ENCODE peak calls at places on chromosome 17, in four cellular contexts. One of them, this sample, is unnamed.
A peak's percentile ranks its signal among the peaks of the same experiment; 100 is the strongest.

GRCh38 chr17:77862890-77863813 is 95.4 kb upstream of the TNRC6C start:
- DNase-seq in cardiac muscle cell: no peak
- DNase-seq in tibial nerve: no peak
- DNase-seq in mammary epithelial cell: no peak
- DNase-seq in this sample: no peak

GRCh38 chr17:42675984-42676423 is 790 bp downstream of the PLEKHH3 start:
- DNase-seq in cardiac muscle cell: peak; percentile 60
- DNase-seq in tibial nerve: no peak
- DNase-seq in mammary epithelial cell: no peak
- DNase-seq in this sample: peak; percentile 53

GRCh38 chr17:40481106-40481505 is 20.3 kb downstream of the TNS4 start:
- DNase-seq in cardiac muscle cell: no peak
- DNase-seq in tibial nerve: no peak
- DNase-seq in mammary epithelial cell: no peak
- DNase-seq in this sample: no peak

GRCh38 chr17:78993241-78993956 is 13.7 kb upstream of the LGALS3BP start:
- DNase-seq in cardiac muscle cell: peak; percentile 62
- DNase-seq in tibial nerve: peak; percentile 59
- DNase-seq in mammary epithelial cell: no peak
- DNase-seq in this sample: peak; percentile 78

GRCh38 chr17:75996665-75997590 is 3.7 kb upstream of the CDK3 start:
- DNase-seq in cardiac muscle cell: peak; percentile 71
- DNase-seq in tibial nerve: no peak
- DNase-seq in mammary epithelial cell: peak; percentile 97
- DNase-seq in this sample: peak; percentile 79

GRCh38 chr17:80529104-80529903 is 15.3 kb upstream of the RPTOR start:
- DNase-seq in cardiac muscle cell: no peak
- DNase-seq in tibial nerve: no peak
- DNase-seq in mammary epithelial cell: no peak
- DNase-seq in this sample: no peak

GRCh38 chr17:74810699-74811485 is 34.7 kb upstream of the NAT9 start:
- DNase-seq in cardiac muscle cell: no peak
- DNase-seq in tibial nerve: no peak
- DNase-seq in mammary epithelial cell: no peak
- DNase-seq in this sample: no peak

GRCh38 chr17:41223821-41224220 is 2.6 kb upstream of the KRTAP9-2 start:
- DNase-seq in cardiac muscle cell: peak; percentile 8
- DNase-seq in tibial nerve: no peak
- DNase-seq in mammary epithelial cell: no peak
- DNase-seq in this sample: no peak

GRCh38 chr17:57114085-57114673 is 29.1 kb downstream of the AKAP1 start:
- DNase-seq in cardiac muscle cell: peak; percentile 38
- DNase-seq in tibial nerve: no peak
- DNase-seq in mammary epithelial cell: no peak
- DNase-seq in this sample: peak; percentile 44

GRCh38 chr17:40118093-40118492 is 3.7 kb upstream of the MSL1 start:
- DNase-seq in cardiac muscle cell: no peak
- DNase-seq in tibial nerve: no peak
- DNase-seq in mammary epithelial cell: no peak
- DNase-seq in this sample: no peak

GRCh38 chr17:9658593-9659211 is 13.4 kb downstream of the USP43 start:
- DNase-seq in cardiac muscle cell: peak; percentile 45
- DNase-seq in tibial nerve: no peak
- DNase-seq in mammary epithelial cell: no peak
- DNase-seq in this sample: peak; percentile 36

GRCh38 chr17:35879748-35880654 is at the start of gene CCL5:
- DNase-seq in cardiac muscle cell: peak; percentile 56
- DNase-seq in tibial nerve: no peak
- DNase-seq in mammary epithelial cell: peak; percentile 49
- DNase-seq in this sample: no peak

GRCh38 chr17:28648698-28649097 is 3.7 kb upstream of the BLTP2 start:
- DNase-seq in cardiac muscle cell: no peak
- DNase-seq in tibial nerve: no peak
- DNase-seq in mammary epithelial cell: no peak
- DNase-seq in this sample: no peak

GRCh38 chr17:7396147-7396546 is 1.8 kb upstream of the PLSCR3 start:
- DNase-seq in cardiac muscle cell: no peak
- DNase-seq in tibial nerve: no peak
- DNase-seq in mammary epithelial cell: no peak
- DNase-seq in this sample: no peak

GRCh38 chr17:41667280-41668008 is 21.2 kb upstream of the EIF1 start:
- DNase-seq in cardiac muscle cell: no peak
- DNase-seq in tibial nerve: no peak
- DNase-seq in mammary epithelial cell: no peak
- DNase-seq in this sample: no peak

GRCh38 chr17:78908426-78908825 is 5.4 kb upstream of the CEP295NL start:
- DNase-seq in cardiac muscle cell: no peak
- DNase-seq in tibial nerve: no peak
- DNase-seq in mammary epithelial cell: no peak
- DNase-seq in this sample: no peak

GRCh38 chr17:10126554-10127493 is 71.6 kb downstream of the GAS7 start:
- DNase-seq in cardiac muscle cell: peak; percentile 73
- DNase-seq in tibial nerve: peak; percentile 33
- DNase-seq in mammary epithelial cell: no peak
- DNase-seq in this sample: peak; percentile 22

GRCh38 chr17:29243792-29244191 is 2.9 kb upstream of the CRYBA1 start:
- DNase-seq in cardiac muscle cell: no peak
- DNase-seq in tibial nerve: no peak
- DNase-seq in mammary epithelial cell: peak; percentile 16
- DNase-seq in this sample: no peak

GRCh38 chr17:38750312-38751121 is 2.0 kb upstream of the PSMB3 start:
- DNase-seq in cardiac muscle cell: no peak
- DNase-seq in tibial nerve: no peak
- DNase-seq in mammary epithelial cell: peak; percentile 49
- DNase-seq in this sample: no peak

GRCh38 chr17:48071654-48072053 is 23.5 kb downstream of the NFE2L1 start:
- DNase-seq in cardiac muscle cell: peak; percentile 57
- DNase-seq in tibial nerve: no peak
- DNase-seq in mammary epithelial cell: no peak
- DNase-seq in this sample: no peak

GRCh38 chr17:73371285-73371684 is 59.5 kb upstream of the CDC42EP4 start:
- DNase-seq in cardiac muscle cell: peak; percentile 84
- DNase-seq in tibial nerve: no peak
- DNase-seq in mammary epithelial cell: peak; percentile 71
- DNase-seq in this sample: no peak

GRCh38 chr17:59387351-59388069 is 56.1 kb downstream of the YPEL2 start:
- DNase-seq in cardiac muscle cell: no peak
- DNase-seq in tibial nerve: no peak
- DNase-seq in mammary epithelial cell: no peak
- DNase-seq in this sample: no peak

GRCh38 chr17:34126965-34127364 is 128.1 kb upstream of the CCL2 start:
- DNase-seq in cardiac muscle cell: no peak
- DNase-seq in tibial nerve: no peak
- DNase-seq in mammary epithelial cell: no peak
- DNase-seq in this sample: no peak

GRCh38 chr17:35588196-35588920 is 1.2 kb downstream of the AP2B1 start:
- DNase-seq in cardiac muscle cell: peak; percentile 54
- DNase-seq in tibial nerve: no peak
- DNase-seq in mammary epithelial cell: peak; percentile 92
- DNase-seq in this sample: peak; percentile 62

GRCh38 chr17:7114875-7115614 is 423 bp upstream of the ASGR2 start:
- DNase-seq in cardiac muscle cell: peak; percentile 18
- DNase-seq in tibial nerve: no peak
- DNase-seq in mammary epithelial cell: no peak
- DNase-seq in this sample: no peak

GRCh38 chr17:73268582-73269328 is 7.1 kb upstream of the CPSF4L start:
- DNase-seq in cardiac muscle cell: no peak
- DNase-seq in tibial nerve: no peak
- DNase-seq in mammary epithelial cell: no peak
- DNase-seq in this sample: no peak

GRCh38 chr17:9195961-9196668 is 174.8 kb downstream of the NTN1 start:
- DNase-seq in cardiac muscle cell: no peak
- DNase-seq in tibial nerve: no peak
- DNase-seq in mammary epithelial cell: no peak
- DNase-seq in this sample: no peak

GRCh38 chr17:19242323-19242722 is 5.2 kb downstream of the EPN2 start:
- DNase-seq in cardiac muscle cell: no peak
- DNase-seq in tibial nerve: no peak
- DNase-seq in mammary epithelial cell: peak; percentile 51
- DNase-seq in this sample: no peak

GRCh38 chr17:40560592-40561293 is 4.5 kb downstream of the CCR7 start:
- DNase-seq in cardiac muscle cell: peak; percentile 77
- DNase-seq in tibial nerve: no peak
- DNase-seq in mammary epithelial cell: no peak
- DNase-seq in this sample: peak; percentile 18

GRCh38 chr17:48439072-48439471 is 9.1 kb upstream of the SKAP1 start:
- DNase-seq in cardiac muscle cell: no peak
- DNase-seq in tibial nerve: no peak
- DNase-seq in mammary epithelial cell: no peak
- DNase-seq in this sample: no peak

GRCh38 chr17:7408341-7408740 is 696 bp downstream of the NLGN2 start:
- DNase-seq in cardiac muscle cell: no peak
- DNase-seq in tibial nerve: no peak
- DNase-seq in mammary epithelial cell: no peak
- DNase-seq in this sample: no peak

GRCh38 chr17:19345486-19346350 is 16.8 kb downstream of the B9D1 start:
- DNase-seq in cardiac muscle cell: no peak
- DNase-seq in tibial nerve: no peak
- DNase-seq in mammary epithelial cell: no peak
- DNase-seq in this sample: no peak

DNA sequence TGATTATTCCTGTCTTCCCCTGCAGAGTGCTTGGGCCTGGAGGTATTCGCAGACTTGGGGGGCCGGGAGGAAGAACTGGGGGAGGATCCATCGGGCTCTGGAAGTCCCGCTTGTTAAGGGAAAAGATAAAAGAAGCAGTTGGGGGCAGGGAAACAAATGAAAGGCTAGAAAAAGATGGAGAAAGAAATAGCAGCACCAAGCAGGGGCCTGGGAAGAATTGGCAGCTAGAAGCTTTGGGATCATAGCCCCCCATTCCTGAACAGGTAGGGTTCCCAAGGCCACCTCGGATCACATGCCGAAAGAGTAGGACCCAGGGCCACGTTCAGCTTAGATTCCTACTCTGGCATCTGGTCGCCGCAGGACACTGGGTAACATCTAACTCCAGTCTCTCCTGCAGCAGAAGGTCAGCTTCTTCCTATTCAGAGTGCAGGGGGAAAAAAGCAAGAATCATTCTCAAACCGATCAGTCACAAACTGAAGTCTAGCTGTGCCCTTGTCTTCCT is 23.6 kb downstream of the ADAM11 start:
- DNase-seq in cardiac muscle cell: no peak
- DNase-seq in tibial nerve: no peak
- DNase-seq in mammary epithelial cell: no peak
- DNase-seq in this sample: no peak
- H3K4me1 ChIP-seq in cardiac muscle cell: peaks cover 32% of the 10 kb centered on the region
- H3K4me1 ChIP-seq in tibial nerve: peaks cover 10% of the 10 kb centered on the region
- H3K4me1 ChIP-seq in mammary epithelial cell: peaks cover 7% of the 10 kb centered on the region
- H3K4me1 ChIP-seq in this sample: peaks cover 22% of the 10 kb centered on the region

DNA sequence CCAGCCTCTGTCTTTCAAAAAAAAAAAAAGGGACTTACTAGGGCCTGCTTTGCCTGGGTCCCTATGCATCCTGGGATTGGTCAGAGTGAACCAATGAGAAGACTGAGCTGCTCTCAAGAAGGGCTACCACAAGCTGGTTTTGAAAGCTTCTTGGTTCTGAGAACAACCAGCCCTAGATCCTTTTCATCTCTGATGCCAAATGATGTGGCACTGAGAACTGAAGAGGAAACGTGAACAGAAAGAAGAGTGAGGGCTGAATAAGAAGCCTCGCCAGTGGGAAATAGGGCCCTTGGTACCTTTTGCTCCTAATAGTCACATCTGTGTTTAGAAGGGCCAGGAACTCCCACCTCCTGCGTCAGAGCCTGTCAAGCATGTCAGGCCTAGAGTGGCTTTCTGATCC is 10.7 kb downstream of the TACO1 start:
- DNase-seq in cardiac muscle cell: no peak
- DNase-seq in tibial nerve: no peak
- DNase-seq in mammary epithelial cell: no peak
- DNase-seq in this sample: no peak
- H3K27ac ChIP-seq in cardiac muscle cell: no peak overlapping the region
- H3K27ac ChIP-seq in tibial nerve: no peak overlapping the region
- H3K27ac ChIP-seq in mammary epithelial cell: no peak overlapping the region
- H3K27ac ChIP-seq in this sample: no peak overlapping the region

GRCh38 chr17:4823373-4824089 is 9.6 kb upstream of the MINK1 start:
- DNase-seq in cardiac muscle cell: no peak
- DNase-seq in tibial nerve: no peak
- DNase-seq in mammary epithelial cell: no peak
- DNase-seq in this sample: no peak

GRCh38 chr17:4833178-4833940 is at the start of gene MINK1:
- DNase-seq in cardiac muscle cell: peak; percentile 97
- DNase-seq in tibial nerve: peak; percentile 67
- DNase-seq in mammary epithelial cell: peak; percentile 95
- DNase-seq in this sample: peak; percentile 96

GRCh38 chr17:4822835-4823234 is 10.3 kb upstream of the MINK1 start:
- DNase-seq in cardiac muscle cell: no peak
- DNase-seq in tibial nerve: no peak
- DNase-seq in mammary epithelial cell: no peak
- DNase-seq in this sample: no peak

GRCh38 chr17:4827399-4827798 is 5.7 kb upstream of the MINK1 start:
- DNase-seq in cardiac muscle cell: no peak
- DNase-seq in tibial nerve: no peak
- DNase-seq in mammary epithelial cell: no peak
- DNase-seq in this sample: no peak
- H3K4me1 ChIP-seq in cardiac muscle cell: no peaks in the 10 kb centered on the region
- H3K4me1 ChIP-seq in tibial nerve: no peaks in the 10 kb centered on the region
- H3K4me1 ChIP-seq in mammary epithelial cell: no peaks in the 10 kb centered on the region
- H3K4me1 ChIP-seq in this sample: no peaks in the 10 kb centered on the region

GRCh38 chr17:71202449-71202848 is 918.4 kb upstream of the SOX9 start:
- DNase-seq in cardiac muscle cell: no peak
- DNase-seq in tibial nerve: no peak
- DNase-seq in mammary epithelial cell: no peak
- DNase-seq in this sample: no peak
- H3K27ac ChIP-seq in cardiac muscle cell: no peak overlapping the region
- H3K27ac ChIP-seq in tibial nerve: no peak overlapping the region
- H3K27ac ChIP-seq in mammary epithelial cell: no peak overlapping the region
- H3K27ac ChIP-seq in this sample: no peak overlapping the region

DNA sequence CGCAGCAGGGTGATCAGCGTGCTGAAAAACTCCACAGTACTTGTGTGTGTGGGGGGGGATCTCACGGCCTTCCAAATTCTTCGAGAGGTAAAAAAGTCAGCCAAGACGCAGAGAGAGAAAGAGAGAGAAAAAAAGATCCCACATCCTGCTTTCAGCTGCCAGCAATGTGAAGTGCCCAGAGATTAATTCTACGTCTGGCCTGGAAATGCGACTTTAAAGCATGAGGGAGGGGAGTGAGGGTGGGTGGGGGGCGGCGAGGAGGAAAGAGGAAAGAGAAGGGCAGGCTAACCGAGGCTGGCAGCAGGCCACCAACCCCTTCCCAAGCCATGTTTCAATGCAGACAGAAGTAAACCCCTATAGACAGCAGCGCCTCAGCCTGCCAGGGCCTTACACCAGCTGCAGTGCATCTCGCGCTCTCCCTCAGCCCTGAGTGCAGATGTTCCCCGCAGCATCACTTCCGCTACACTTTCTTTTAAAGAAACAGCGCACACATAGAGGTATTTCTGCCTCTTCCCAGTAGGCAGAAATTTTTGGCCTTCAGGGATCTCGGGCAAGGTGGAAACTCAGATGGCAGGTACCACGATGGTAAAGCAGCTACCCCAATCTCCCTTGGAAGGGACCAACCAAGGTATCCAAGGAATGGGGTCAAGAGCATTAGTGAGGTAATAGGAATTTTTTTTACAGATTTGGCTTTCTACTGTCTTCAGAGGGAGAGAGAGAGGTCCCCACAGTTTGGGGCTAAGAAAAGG is 87.8 kb downstream of the SMG6 start:
- DNase-seq in cardiac muscle cell: peak; percentile 97
- DNase-seq in tibial nerve: peak; percentile 47
- DNase-seq in mammary epithelial cell: no peak
- DNase-seq in this sample: no peak
- H3K4me1 ChIP-seq in cardiac muscle cell: peaks cover 52% of the 10 kb centered on the region
- H3K4me1 ChIP-seq in tibial nerve: peaks cover 43% of the 10 kb centered on the region
- H3K4me1 ChIP-seq in mammary epithelial cell: peaks cover 17% of the 10 kb centered on the region
- H3K4me1 ChIP-seq in this sample: peaks cover 49% of the 10 kb centered on the region

This sample was measured in SJSA1.